ENCODE peak calls at places on chromosomes 4 and X, in eight cellular contexts. One of them, this sample, is unnamed.

GRCh38 chr4:46649390-46649789 is 259.5 kb upstream of the GABRA2 start:
- DNase-seq in neural progenitor cell: no peak
- DNase-seq in hepatocyte: no peak
- DNase-seq in OCI-LY7: no peak
- DNase-seq in SK-N-SH: no peak
- DNase-seq in MM.1S: no peak
- DNase-seq in GM23338: no peak
- DNase-seq in PC-3: no peak
- DNase-seq in this sample: no peak

GRCh38 chr4:78661923-78662521 is 110.5 kb downstream of the ANXA3 start:
- DNase-seq in neural progenitor cell: peak; percentile 13
- DNase-seq in hepatocyte: peak; percentile 45
- DNase-seq in OCI-LY7: peak; percentile 20
- DNase-seq in SK-N-SH: no peak
- DNase-seq in MM.1S: peak; percentile 40
- DNase-seq in GM23338: peak; percentile 18
- DNase-seq in PC-3: peak; percentile 30
- DNase-seq in this sample: peak; percentile 69

GRCh38 chr4:55424791-55425190 is 29.0 kb downstream of the TMEM165 start:
- DNase-seq in neural progenitor cell: no peak
- DNase-seq in hepatocyte: no peak
- DNase-seq in OCI-LY7: no peak
- DNase-seq in SK-N-SH: no peak
- DNase-seq in MM.1S: no peak
- DNase-seq in GM23338: no peak
- DNase-seq in PC-3: no peak
- DNase-seq in this sample: peak; percentile 21

GRCh38 chr4:70747874-70748273 is 26.1 kb downstream of the RUFY3 start:
- DNase-seq in neural progenitor cell: no peak
- DNase-seq in hepatocyte: no peak
- DNase-seq in OCI-LY7: no peak
- DNase-seq in SK-N-SH: no peak
- DNase-seq in MM.1S: no peak
- DNase-seq in GM23338: no peak
- DNase-seq in PC-3: no peak
- DNase-seq in this sample: peak; percentile 22

GRCh38 chr4:98603683-98604573 is 54.5 kb downstream of the TSPAN5 start:
- DNase-seq in neural progenitor cell: no peak
- DNase-seq in hepatocyte: no peak
- DNase-seq in OCI-LY7: no peak
- DNase-seq in SK-N-SH: no peak
- DNase-seq in MM.1S: no peak
- DNase-seq in GM23338: no peak
- DNase-seq in PC-3: no peak
- DNase-seq in this sample: peak; percentile 45

GRCh38 chr4:79241846-79242245 is 84.0 kb downstream of the NAA11 start:
- DNase-seq in neural progenitor cell: peak; percentile 53
- DNase-seq in hepatocyte: no peak
- DNase-seq in OCI-LY7: no peak
- DNase-seq in SK-N-SH: no peak
- DNase-seq in MM.1S: no peak
- DNase-seq in GM23338: peak; percentile 53
- DNase-seq in PC-3: peak; percentile 35
- DNase-seq in this sample: peak; percentile 64

GRCh38 chr4:80710748-80711451 is 319.6 kb upstream of the BMP3 start:
- DNase-seq in neural progenitor cell: no peak
- DNase-seq in hepatocyte: no peak
- DNase-seq in OCI-LY7: no peak
- DNase-seq in SK-N-SH: no peak
- DNase-seq in MM.1S: no peak
- DNase-seq in GM23338: no peak
- DNase-seq in PC-3: no peak
- DNase-seq in this sample: no peak

GRCh38 chr4:141346144-141346543 is 125.4 kb downstream of the ZNF330 start:
- DNase-seq in neural progenitor cell: peak; percentile 7
- DNase-seq in hepatocyte: peak; percentile 53
- DNase-seq in OCI-LY7: peak; percentile 14
- DNase-seq in SK-N-SH: peak; percentile 66
- DNase-seq in MM.1S: peak; percentile 41
- DNase-seq in GM23338: peak; percentile 18
- DNase-seq in PC-3: peak; percentile 81
- DNase-seq in this sample: peak; percentile 83

GRCh38 chr4:20283039-20283438 is 31.3 kb downstream of the SLIT2 start:
- DNase-seq in neural progenitor cell: peak; percentile 81
- DNase-seq in hepatocyte: no peak
- DNase-seq in OCI-LY7: no peak
- DNase-seq in SK-N-SH: no peak
- DNase-seq in MM.1S: no peak
- DNase-seq in GM23338: peak; percentile 94
- DNase-seq in PC-3: no peak
- DNase-seq in this sample: no peak

GRCh38 chrX:103614999-103615398 is 7.2 kb downstream of the TCEAL3 start:
- DNase-seq in neural progenitor cell: no peak
- DNase-seq in hepatocyte: no peak
- DNase-seq in OCI-LY7: no peak
- DNase-seq in SK-N-SH: no peak
- DNase-seq in MM.1S: no peak
- DNase-seq in GM23338: no peak
- DNase-seq in PC-3: peak; percentile 90
- DNase-seq in this sample: peak; percentile 36

GRCh38 chrX:153897899-153898298 is 6.6 kb upstream of the AVPR2 start:
- DNase-seq in neural progenitor cell: no peak
- DNase-seq in hepatocyte: no peak
- DNase-seq in OCI-LY7: no peak
- DNase-seq in SK-N-SH: no peak
- DNase-seq in MM.1S: no peak
- DNase-seq in GM23338: no peak
- DNase-seq in PC-3: no peak
- DNase-seq in this sample: no peak

GRCh38 chr4:153530284-153530995 is 64.3 kb downstream of the TMEM131L start:
- DNase-seq in neural progenitor cell: no peak
- DNase-seq in hepatocyte: no peak
- DNase-seq in OCI-LY7: no peak
- DNase-seq in SK-N-SH: no peak
- DNase-seq in MM.1S: no peak
- DNase-seq in GM23338: no peak
- DNase-seq in PC-3: no peak
- DNase-seq in this sample: no peak
- H4K20me1 ChIP-seq in neural progenitor cell: no peaks in the 10 kb centered on the region
- H4K20me1 ChIP-seq in hepatocyte: no peaks in the 10 kb centered on the region
- H4K20me1 ChIP-seq in OCI-LY7: peaks cover 56% of the 10 kb centered on the region
- H4K20me1 ChIP-seq in SK-N-SH: peaks cover 4% of the 10 kb centered on the region
- H4K20me1 ChIP-seq in MM.1S: no peaks in the 10 kb centered on the region
- H4K20me1 ChIP-seq in GM23338: no peaks in the 10 kb centered on the region
- H4K20me1 ChIP-seq in PC-3: no peaks in the 10 kb centered on the region
- H4K20me1 ChIP-seq in this sample: no peaks in the 10 kb centered on the region

DNA sequence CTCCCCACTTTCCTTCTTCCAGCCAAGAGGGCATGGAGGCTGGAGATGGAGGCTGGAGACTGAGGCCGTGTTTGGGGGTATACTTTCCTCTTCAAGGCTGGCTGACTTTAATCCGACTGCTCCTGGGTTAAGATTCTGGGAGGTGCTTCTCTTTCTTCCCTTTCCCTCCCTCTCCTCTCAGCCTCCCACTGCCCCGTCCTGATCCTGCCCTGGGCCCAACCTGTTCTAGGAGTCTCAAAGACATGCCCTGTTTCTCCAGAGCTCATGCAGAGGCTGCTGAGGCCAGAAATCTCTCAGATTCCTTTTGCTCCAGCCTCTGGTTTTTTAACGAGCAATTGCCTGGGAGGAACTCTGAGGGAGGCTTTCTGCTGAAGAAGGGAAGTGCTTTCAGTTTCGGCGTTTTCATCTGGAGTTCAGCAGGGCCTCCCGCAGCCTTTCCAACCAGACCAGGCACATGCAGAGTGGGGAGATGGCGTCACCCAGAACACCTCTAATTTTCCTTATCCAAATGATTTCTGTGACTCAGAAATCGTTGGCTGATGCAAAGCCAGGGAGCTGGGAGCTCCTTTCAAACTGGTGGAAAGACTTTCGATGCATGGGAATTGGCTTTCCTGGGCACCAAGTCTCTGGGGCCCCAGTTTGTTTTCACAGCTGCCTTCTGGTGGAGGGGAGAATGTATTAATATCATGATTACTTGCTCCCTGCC is 34.5 kb upstream of the FAM9C start:
- DNase-seq in neural progenitor cell: peak; percentile 20
- DNase-seq in hepatocyte: peak; percentile 57
- DNase-seq in OCI-LY7: no peak
- DNase-seq in SK-N-SH: no peak
- DNase-seq in MM.1S: no peak
- DNase-seq in GM23338: no peak
- DNase-seq in PC-3: no peak
- DNase-seq in this sample: peak; percentile 82
- TF ChIP-seq EZH2phosphoT487 in neural progenitor cell: no peak
- TF ChIP-seq EZH2phosphoT487 in hepatocyte: no peak
- TF ChIP-seq EZH2phosphoT487 in OCI-LY7: no peak
- TF ChIP-seq EZH2phosphoT487 in SK-N-SH: no peak
- TF ChIP-seq EZH2phosphoT487 in MM.1S: no peak
- TF ChIP-seq EZH2phosphoT487 in GM23338: no peak
- TF ChIP-seq EZH2phosphoT487 in PC-3: no peak
- TF ChIP-seq EZH2phosphoT487 in this sample: no peak

GRCh38 chrX:2452799-2453198 is 48.0 kb downstream of the DHRSX start:
- DNase-seq in neural progenitor cell: no peak
- DNase-seq in hepatocyte: no peak
- DNase-seq in OCI-LY7: no peak
- DNase-seq in SK-N-SH: no peak
- DNase-seq in MM.1S: no peak
- DNase-seq in GM23338: no peak
- DNase-seq in PC-3: no peak
- DNase-seq in this sample: no peak

GRCh38 chrX:2462780-2463179 is 38.0 kb downstream of the DHRSX start:
- DNase-seq in neural progenitor cell: peak; percentile 66
- DNase-seq in hepatocyte: no peak
- DNase-seq in OCI-LY7: no peak
- DNase-seq in SK-N-SH: no peak
- DNase-seq in MM.1S: no peak
- DNase-seq in GM23338: peak; percentile 74
- DNase-seq in PC-3: no peak
- DNase-seq in this sample: no peak

GRCh38 chrX:2461711-2462016 is 39.1 kb downstream of the DHRSX start:
- DNase-seq in neural progenitor cell: no peak
- DNase-seq in hepatocyte: no peak
- DNase-seq in OCI-LY7: no peak
- DNase-seq in SK-N-SH: no peak
- DNase-seq in MM.1S: no peak
- DNase-seq in GM23338: no peak
- DNase-seq in PC-3: no peak
- DNase-seq in this sample: no peak

GRCh38 chrX:2457289-2458133 is 43.3 kb downstream of the DHRSX start:
- DNase-seq in neural progenitor cell: peak; percentile 33
- DNase-seq in hepatocyte: no peak
- DNase-seq in OCI-LY7: no peak
- DNase-seq in SK-N-SH: no peak
- DNase-seq in MM.1S: no peak
- DNase-seq in GM23338: peak; percentile 85
- DNase-seq in PC-3: no peak
- DNase-seq in this sample: no peak

GRCh38 chrX:2458309-2458708 is 42.5 kb downstream of the DHRSX start:
- DNase-seq in neural progenitor cell: no peak
- DNase-seq in hepatocyte: no peak
- DNase-seq in OCI-LY7: no peak
- DNase-seq in SK-N-SH: no peak
- DNase-seq in MM.1S: no peak
- DNase-seq in GM23338: no peak
- DNase-seq in PC-3: no peak
- DNase-seq in this sample: no peak
- H4K20me1 ChIP-seq in neural progenitor cell: peaks cover 5% of the 10 kb centered on the region
- H4K20me1 ChIP-seq in hepatocyte: no peaks in the 10 kb centered on the region
- H4K20me1 ChIP-seq in OCI-LY7: no peaks in the 10 kb centered on the region
- H4K20me1 ChIP-seq in SK-N-SH: no peaks in the 10 kb centered on the region
- H4K20me1 ChIP-seq in MM.1S: no peaks in the 10 kb centered on the region
- H4K20me1 ChIP-seq in GM23338: no peaks in the 10 kb centered on the region
- H4K20me1 ChIP-seq in PC-3: no peaks in the 10 kb centered on the region
- H4K20me1 ChIP-seq in this sample: peaks cover 4% of the 10 kb centered on the region

GRCh38 chrX:2965965-2966364 is 36.8 kb upstream of the ARSD start:
- DNase-seq in neural progenitor cell: no peak
- DNase-seq in hepatocyte: no peak
- DNase-seq in OCI-LY7: no peak
- DNase-seq in SK-N-SH: no peak
- DNase-seq in MM.1S: no peak
- DNase-seq in GM23338: no peak
- DNase-seq in PC-3: no peak
- DNase-seq in this sample: no peak

GRCh38 chrX:2967584-2967983 is 38.4 kb upstream of the ARSD start:
- DNase-seq in neural progenitor cell: no peak
- DNase-seq in hepatocyte: no peak
- DNase-seq in OCI-LY7: no peak
- DNase-seq in SK-N-SH: no peak
- DNase-seq in MM.1S: no peak
- DNase-seq in GM23338: no peak
- DNase-seq in PC-3: no peak
- DNase-seq in this sample: peak; percentile 10

GRCh38 chrX:2969021-2969420 is 37.3 kb upstream of the ARSH start:
- DNase-seq in neural progenitor cell: no peak
- DNase-seq in hepatocyte: no peak
- DNase-seq in OCI-LY7: no peak
- DNase-seq in SK-N-SH: no peak
- DNase-seq in MM.1S: no peak
- DNase-seq in GM23338: no peak
- DNase-seq in PC-3: no peak
- DNase-seq in this sample: no peak

GRCh38 chrX:2967012-2967411 is 37.9 kb upstream of the ARSD start:
- DNase-seq in neural progenitor cell: no peak
- DNase-seq in hepatocyte: no peak
- DNase-seq in OCI-LY7: no peak
- DNase-seq in SK-N-SH: no peak
- DNase-seq in MM.1S: no peak
- DNase-seq in GM23338: no peak
- DNase-seq in PC-3: no peak
- DNase-seq in this sample: no peak

DNA sequence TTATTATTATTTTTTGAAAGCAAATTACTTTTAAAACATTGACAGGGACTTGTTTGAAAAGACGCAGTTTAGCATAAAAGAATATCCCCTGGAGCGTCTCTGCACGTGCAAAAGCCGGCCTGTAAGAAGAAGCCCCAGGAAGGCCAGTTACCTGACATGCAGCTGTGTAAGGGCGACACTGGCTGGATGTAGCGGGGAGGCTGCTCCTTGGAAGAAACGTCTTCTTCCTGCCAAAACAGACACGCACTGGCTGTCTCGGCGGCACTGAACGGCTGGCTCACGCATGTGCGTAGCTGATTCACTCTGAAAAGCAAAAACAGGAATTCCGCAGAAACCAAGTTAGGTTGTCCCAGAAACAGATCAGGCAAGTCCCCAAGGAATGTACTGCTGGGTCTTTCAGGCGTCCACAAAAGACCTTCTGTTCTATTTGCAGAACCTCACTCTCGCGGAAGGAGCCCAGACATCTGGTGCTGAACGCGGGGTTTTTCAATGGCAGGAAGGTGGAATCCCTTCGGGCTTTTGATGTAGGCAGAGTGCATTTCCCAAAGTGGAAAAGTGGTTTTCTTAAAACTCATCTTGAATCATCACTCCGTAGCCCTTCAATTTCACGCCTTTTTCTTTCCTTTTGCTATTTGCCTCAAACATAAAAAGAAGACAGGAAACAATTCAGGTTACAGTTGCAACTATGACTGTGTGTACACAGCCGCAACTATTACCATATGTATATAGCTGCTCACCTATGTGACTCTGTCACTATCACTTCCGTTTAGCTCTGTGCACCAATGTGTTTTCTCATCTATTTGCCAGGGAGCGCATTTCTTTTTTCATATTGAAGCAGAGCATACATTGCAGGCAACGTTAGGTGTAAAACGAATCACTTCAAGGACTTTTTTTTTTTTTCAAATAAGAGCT is 38.1 kb upstream of the ARSH start:
- DNase-seq in neural progenitor cell: peak; percentile 66
- DNase-seq in hepatocyte: no peak
- DNase-seq in OCI-LY7: no peak
- DNase-seq in SK-N-SH: no peak
- DNase-seq in MM.1S: no peak
- DNase-seq in GM23338: peak; percentile 5
- DNase-seq in PC-3: peak; percentile 50
- DNase-seq in this sample: peak; percentile 66
- TF ChIP-seq EZH2phosphoT487 in neural progenitor cell: no peak
- TF ChIP-seq EZH2phosphoT487 in hepatocyte: no peak
- TF ChIP-seq EZH2phosphoT487 in OCI-LY7: no peak
- TF ChIP-seq EZH2phosphoT487 in SK-N-SH: no peak
- TF ChIP-seq EZH2phosphoT487 in MM.1S: no peak
- TF ChIP-seq EZH2phosphoT487 in GM23338: no peak
- TF ChIP-seq EZH2phosphoT487 in PC-3: no peak
- TF ChIP-seq EZH2phosphoT487 in this sample: no peak